ENCODE peak calls at places on chromosomes 2 and 18, in five cellular contexts. One of them, this sample, is unnamed.

GRCh38 chr2:98761267-98761781 is 30.4 kb upstream of the MGAT4A start:
- DNase-seq in IMR-90: no peak
- DNase-seq in adrenal gland: no peak
- DNase-seq in body of pancreas: peak; percentile 39
- DNase-seq in prostate gland: peak; percentile 57
- DNase-seq in this sample: no peak

GRCh38 chr18:58605027-58606020 is 23.6 kb downstream of the ALPK2 start:
- DNase-seq in IMR-90: peak; percentile 87
- DNase-seq in adrenal gland: no peak
- DNase-seq in body of pancreas: no peak
- DNase-seq in prostate gland: no peak
- DNase-seq in this sample: no peak

GRCh38 chr2:241571821-241572620 is 13.5 kb downstream of the BOK start:
- DNase-seq in IMR-90: no peak
- DNase-seq in adrenal gland: no peak
- DNase-seq in body of pancreas: no peak
- DNase-seq in prostate gland: no peak
- DNase-seq in this sample: no peak

GRCh38 chr2:187424156-187424555 is 23.9 kb downstream of the CALCRL start:
- DNase-seq in IMR-90: no peak
- DNase-seq in adrenal gland: no peak
- DNase-seq in body of pancreas: no peak
- DNase-seq in prostate gland: no peak
- DNase-seq in this sample: no peak

GRCh38 chr2:128370468-128371247 is 52.0 kb upstream of the HS6ST1 start:
- DNase-seq in IMR-90: peak; percentile 32
- DNase-seq in adrenal gland: no peak
- DNase-seq in body of pancreas: no peak
- DNase-seq in prostate gland: no peak
- DNase-seq in this sample: no peak

GRCh38 chr2:103898561-103898960 is 955.4 kb upstream of the POU3F3 start:
- DNase-seq in IMR-90: no peak
- DNase-seq in adrenal gland: no peak
- DNase-seq in body of pancreas: no peak
- DNase-seq in prostate gland: no peak
- DNase-seq in this sample: no peak

GRCh38 chr18:79260510-79260909 is 135.2 kb upstream of the NFATC1 start:
- DNase-seq in IMR-90: no peak
- DNase-seq in adrenal gland: no peak
- DNase-seq in body of pancreas: no peak
- DNase-seq in prostate gland: no peak
- DNase-seq in this sample: no peak

GRCh38 chr18:21820035-21820810 is 79.6 kb downstream of the MIB1 start:
- DNase-seq in IMR-90: peak; percentile 33
- DNase-seq in adrenal gland: no peak
- DNase-seq in body of pancreas: no peak
- DNase-seq in prostate gland: no peak
- DNase-seq in this sample: no peak

GRCh38 chr18:49685231-49685942 is 123.5 kb downstream of the LIPG start:
- DNase-seq in IMR-90: peak; percentile 35
- DNase-seq in adrenal gland: no peak
- DNase-seq in body of pancreas: no peak
- DNase-seq in prostate gland: no peak
- DNase-seq in this sample: no peak

GRCh38 chr2:199405241-199405640 is 52.5 kb downstream of the SATB2 start:
- DNase-seq in IMR-90: peak; percentile 17
- DNase-seq in adrenal gland: no peak
- DNase-seq in body of pancreas: no peak
- DNase-seq in prostate gland: no peak
- DNase-seq in this sample: peak; percentile 7

GRCh38 chr2:112048887-112049286 is 6.2 kb upstream of the TMEM87B start:
- DNase-seq in IMR-90: peak; percentile 74
- DNase-seq in adrenal gland: no peak
- DNase-seq in body of pancreas: peak; percentile 42
- DNase-seq in prostate gland: peak; percentile 53
- DNase-seq in this sample: peak; percentile 9

GRCh38 chr2:20615466-20616241 is 35.2 kb downstream of the HS1BP3 start:
- DNase-seq in IMR-90: no peak
- DNase-seq in adrenal gland: peak; percentile 16
- DNase-seq in body of pancreas: peak; percentile 29
- DNase-seq in prostate gland: no peak
- DNase-seq in this sample: no peak

GRCh38 chr2:73566288-73566878 is 75.8 kb downstream of the NAT8 start:
- DNase-seq in IMR-90: no peak
- DNase-seq in adrenal gland: no peak
- DNase-seq in body of pancreas: no peak
- DNase-seq in prostate gland: no peak
- DNase-seq in this sample: no peak

GRCh38 chr2:133641497-133641896 is 73.2 kb upstream of the NCKAP5 start:
- DNase-seq in IMR-90: peak; percentile 29
- DNase-seq in adrenal gland: peak; percentile 17
- DNase-seq in body of pancreas: no peak
- DNase-seq in prostate gland: peak; percentile 89
- DNase-seq in this sample: no peak

GRCh38 chr2:143903172-143903856 is 616.6 kb downstream of the ZEB2 start:
- DNase-seq in IMR-90: peak; percentile 5
- DNase-seq in adrenal gland: no peak
- DNase-seq in body of pancreas: no peak
- DNase-seq in prostate gland: no peak
- DNase-seq in this sample: no peak

GRCh38 chr2:29223851-29224692 is 108.9 kb downstream of the CLIP4 start:
- DNase-seq in IMR-90: peak; percentile 55
- DNase-seq in adrenal gland: peak; percentile 81
- DNase-seq in body of pancreas: peak; percentile 20
- DNase-seq in prostate gland: peak; percentile 22
- DNase-seq in this sample: peak; percentile 56

GRCh38 chr2:191301971-191302370 is 56.8 kb downstream of the MYO1B start:
- DNase-seq in IMR-90: no peak
- DNase-seq in adrenal gland: no peak
- DNase-seq in body of pancreas: no peak
- DNase-seq in prostate gland: no peak
- DNase-seq in this sample: no peak

GRCh38 chr2:23360571-23361125 is 24.3 kb upstream of the KLHL29 start:
- DNase-seq in IMR-90: peak; percentile 28
- DNase-seq in adrenal gland: no peak
- DNase-seq in body of pancreas: peak; percentile 39
- DNase-seq in prostate gland: no peak
- DNase-seq in this sample: no peak

GRCh38 chr2:188000189-188000588 is 291.5 kb upstream of the GULP1 start:
- DNase-seq in IMR-90: no peak
- DNase-seq in adrenal gland: no peak
- DNase-seq in body of pancreas: no peak
- DNase-seq in prostate gland: no peak
- DNase-seq in this sample: no peak

GRCh38 chr2:169895294-169895985 is 68.2 kb downstream of the UBR3 start:
- DNase-seq in IMR-90: peak; percentile 52
- DNase-seq in adrenal gland: no peak
- DNase-seq in body of pancreas: no peak
- DNase-seq in prostate gland: no peak
- DNase-seq in this sample: no peak

GRCh38 chr18:13624563-13625237 is 101.7 kb downstream of the FAM210A start:
- DNase-seq in IMR-90: no peak
- DNase-seq in adrenal gland: no peak
- DNase-seq in body of pancreas: no peak
- DNase-seq in prostate gland: no peak
- DNase-seq in this sample: no peak

GRCh38 chr2:175855794-175856453 is 146.1 kb downstream of the LNPK start:
- DNase-seq in IMR-90: peak; percentile 45
- DNase-seq in adrenal gland: peak; percentile 65
- DNase-seq in body of pancreas: no peak
- DNase-seq in prostate gland: no peak
- DNase-seq in this sample: peak; percentile 42

GRCh38 chr18:76823166-76823539 is 796 bp downstream of the ZNF236 start:
- DNase-seq in IMR-90: no peak
- DNase-seq in adrenal gland: no peak
- DNase-seq in body of pancreas: no peak
- DNase-seq in prostate gland: no peak
- DNase-seq in this sample: no peak

GRCh38 chr18:76823574-76823973 is 1.2 kb downstream of the ZNF236 start:
- DNase-seq in IMR-90: peak; percentile 15
- DNase-seq in adrenal gland: no peak
- DNase-seq in body of pancreas: peak; percentile 24
- DNase-seq in prostate gland: no peak
- DNase-seq in this sample: no peak

GRCh38 chr18:76821875-76822509 is 365 bp upstream of the ZNF236 start:
- DNase-seq in IMR-90: peak; percentile 35
- DNase-seq in adrenal gland: peak; percentile 52
- DNase-seq in body of pancreas: peak; percentile 63
- DNase-seq in prostate gland: peak; percentile 37
- DNase-seq in this sample: peak; percentile 19

GRCh38 chr18:76821356-76821874 is 942 bp upstream of the ZNF236 start:
- DNase-seq in IMR-90: no peak
- DNase-seq in adrenal gland: no peak
- DNase-seq in body of pancreas: no peak
- DNase-seq in prostate gland: no peak
- DNase-seq in this sample: no peak

GRCh38 chr18:76822510-76823165 is at the start of gene ZNF236:
- DNase-seq in IMR-90: peak; percentile 77
- DNase-seq in adrenal gland: peak; percentile 76
- DNase-seq in body of pancreas: peak; percentile 83
- DNase-seq in prostate gland: peak; percentile 58
- DNase-seq in this sample: peak; percentile 7
- TF ChIP-seq POLR2A in IMR-90: peak; percentile 77
- TF ChIP-seq POLR2A in adrenal gland: peak; percentile 67
- TF ChIP-seq POLR2A in body of pancreas: peak; percentile 48
- TF ChIP-seq POLR2A in prostate gland: peak; percentile 35
- TF ChIP-seq POLR2A in this sample: peak; percentile 28

GRCh38 chr2:62222674-62223073 is 26.8 kb downstream of the B3GNT2 start:
- DNase-seq in IMR-90: no peak
- DNase-seq in adrenal gland: no peak
- DNase-seq in body of pancreas: no peak
- DNase-seq in prostate gland: no peak
- DNase-seq in this sample: no peak
- TF ChIP-seq POLR2A in IMR-90: no peak
- TF ChIP-seq POLR2A in adrenal gland: no peak
- TF ChIP-seq POLR2A in body of pancreas: no peak
- TF ChIP-seq POLR2A in prostate gland: no peak
- TF ChIP-seq POLR2A in this sample: no peak

GRCh38 chr2:157046396-157046795 is 211.1 kb upstream of the GALNT5 start:
- DNase-seq in IMR-90: no peak
- DNase-seq in adrenal gland: no peak
- DNase-seq in body of pancreas: no peak
- DNase-seq in prostate gland: no peak
- DNase-seq in this sample: no peak
- TF ChIP-seq POLR2A in IMR-90: no peak
- TF ChIP-seq POLR2A in adrenal gland: no peak
- TF ChIP-seq POLR2A in body of pancreas: no peak
- TF ChIP-seq POLR2A in prostate gland: no peak
- TF ChIP-seq POLR2A in this sample: no peak

DNA sequence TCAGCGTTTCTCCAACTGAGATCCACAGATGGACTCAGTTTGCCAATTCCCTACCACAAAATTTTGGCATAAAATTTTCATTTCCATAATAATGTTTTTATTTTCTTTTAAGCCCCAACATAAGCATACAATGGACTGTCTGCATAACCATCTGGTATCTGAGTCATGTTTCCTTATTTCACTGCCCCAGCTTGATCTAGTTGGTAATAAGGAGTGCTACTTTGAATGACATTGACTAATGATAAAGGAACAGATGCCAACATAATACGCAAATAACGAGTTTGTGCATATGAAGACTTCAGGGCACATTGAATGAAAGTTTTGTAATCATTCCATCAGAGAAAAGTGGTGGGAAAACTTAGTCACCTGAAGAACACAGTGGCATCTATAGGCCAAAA is 8.8 kb upstream of the MBD2 start:
- DNase-seq in IMR-90: no peak
- DNase-seq in adrenal gland: no peak
- DNase-seq in body of pancreas: no peak
- DNase-seq in prostate gland: no peak
- DNase-seq in this sample: no peak
- TF ChIP-seq POLR2A in IMR-90: no peak
- TF ChIP-seq POLR2A in adrenal gland: no peak
- TF ChIP-seq POLR2A in body of pancreas: no peak
- TF ChIP-seq POLR2A in prostate gland: no peak
- TF ChIP-seq POLR2A in this sample: no peak

GRCh38 chr2:232541195-232541960 is 1.9 kb downstream of the CHRNG start:
- DNase-seq in IMR-90: no peak
- DNase-seq in adrenal gland: peak; percentile 12
- DNase-seq in body of pancreas: no peak
- DNase-seq in prostate gland: no peak
- DNase-seq in this sample: no peak
- TF ChIP-seq POLR2A in IMR-90: no peak
- TF ChIP-seq POLR2A in adrenal gland: no peak
- TF ChIP-seq POLR2A in body of pancreas: no peak
- TF ChIP-seq POLR2A in prostate gland: no peak
- TF ChIP-seq POLR2A in this sample: no peak

GRCh38 chr2:88855620-88856408 is 164.3 kb downstream of the RPIA start:
- DNase-seq in IMR-90: no peak
- DNase-seq in adrenal gland: no peak
- DNase-seq in body of pancreas: no peak
- DNase-seq in prostate gland: no peak
- DNase-seq in this sample: no peak
- TF ChIP-seq POLR2A in IMR-90: no peak
- TF ChIP-seq POLR2A in adrenal gland: no peak
- TF ChIP-seq POLR2A in body of pancreas: no peak
- TF ChIP-seq POLR2A in prostate gland: no peak
- TF ChIP-seq POLR2A in this sample: no peak

DNA sequence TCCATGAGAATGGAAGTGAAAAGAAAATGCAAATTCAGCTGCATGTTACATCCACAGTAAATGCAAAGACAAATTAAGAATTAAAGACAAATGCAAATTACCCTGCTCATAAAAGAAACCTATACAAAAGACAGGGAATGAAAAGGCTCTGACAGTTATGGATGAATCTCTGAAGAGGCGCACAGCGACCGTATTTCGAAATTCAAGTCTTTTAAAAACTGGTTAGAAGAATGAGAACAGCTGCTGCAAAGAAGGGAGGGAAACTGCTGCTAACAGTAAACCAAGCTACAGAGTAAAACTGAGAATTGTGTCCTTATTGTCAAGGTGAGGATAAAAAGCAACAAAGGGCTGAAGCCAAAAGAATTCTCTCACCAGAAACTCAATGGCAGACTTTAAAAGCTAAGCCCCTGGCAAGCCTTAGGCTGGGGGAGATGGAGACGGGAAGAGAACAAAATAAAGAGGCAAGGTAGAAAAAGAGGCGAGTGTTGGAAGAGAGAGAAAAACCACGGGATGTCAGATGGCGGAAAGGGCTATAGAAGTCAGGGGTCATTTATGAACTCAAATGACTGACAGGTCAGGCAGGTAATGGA is 197.7 kb upstream of the ACVR2A start:
- DNase-seq in IMR-90: no peak
- DNase-seq in adrenal gland: no peak
- DNase-seq in body of pancreas: no peak
- DNase-seq in prostate gland: no peak
- DNase-seq in this sample: no peak
- TF ChIP-seq POLR2A in IMR-90: no peak
- TF ChIP-seq POLR2A in adrenal gland: no peak
- TF ChIP-seq POLR2A in body of pancreas: no peak
- TF ChIP-seq POLR2A in prostate gland: no peak
- TF ChIP-seq POLR2A in this sample: no peak

This sample was measured in H54.